ENCODE peak calls at places on chromosomes 3 and 15, in eight cellular contexts. A is RWPE1; Y is activated naive CD4-positive, alpha-beta T cell; F is CD8-positive, alpha-beta memory T cell; O is T-helper 1 cell; G is iris pigment epithelial cell; R is SHP77; M is NCI-H774. V is an unnamed sample.

GRCh38 chr3:452221-452620 is 255.7 kb downstream of the CHL1 start:
- DNase-seq in A (no peak), Y (no peak), F (no peak), O (no peak), G (no peak), R (no peak), M (no peak), V (no peak)

GRCh38 chr3:160157321-160157720 is 67.9 kb upstream of the C3orf80 start:
- DNase-seq in A (no peak), Y (no peak), F (no peak), O (no peak), G (no peak), R (no peak), M (no peak), V (no peak)

GRCh38 chr3:196135693-196136639 is 54.1 kb upstream of the TFRC start:
- DNase-seq in A (peak), Y (no peak), F (no peak), O (no peak), G (peak), R (no peak), M (no peak), V (no peak)

GRCh38 chr15:70062321-70062956 is 35.3 kb downstream of the TLE3 start:
- DNase-seq in A (no peak), Y (no peak), F (peak), O (no peak), G (peak), R (peak), M (no peak), V (peak)

GRCh38 chr3:124386006-124386405 is 344.2 kb upstream of the UMPS start:
- DNase-seq in A (no peak), Y (no peak), F (no peak), O (no peak), G (peak), R (no peak), M (no peak), V (no peak)

GRCh38 chr3:115843206-115843605 is 219.9 kb downstream of the GAP43 start:
- DNase-seq in A (no peak), Y (no peak), F (no peak), O (no peak), G (no peak), R (peak), M (peak), V (no peak)

GRCh38 chr15:71392821-71393220 is 277.6 kb downstream of the THSD4 start:
- DNase-seq in A (no peak), Y (no peak), F (no peak), O (no peak), G (no peak), R (no peak), M (no peak), V (no peak)

GRCh38 chr3:86887876-86888275 is 103.1 kb downstream of the VGLL3 start:
- DNase-seq in A (peak), Y (no peak), F (no peak), O (no peak), G (no peak), R (no peak), M (no peak), V (no peak)

GRCh38 chr3:197428117-197428761 is 127.5 kb downstream of the BDH1 start:
- DNase-seq in A (peak), Y (no peak), F (no peak), O (peak), G (peak), R (no peak), M (no peak), V (peak)

GRCh38 chr3:123338620-123339061 is 110.2 kb downstream of the ADCY5 start:
- DNase-seq in A (no peak), Y (no peak), F (no peak), O (no peak), G (no peak), R (no peak), M (no peak), V (no peak)

GRCh38 chr15:31024979-31025378 is 33.6 kb upstream of the MTMR10 start:
- DNase-seq in A (no peak), Y (no peak), F (no peak), O (no peak), G (peak), R (no peak), M (no peak), V (no peak)

GRCh38 chr3:141498592-141499223 is 11.9 kb downstream of the RASA2 start:
- DNase-seq in A (no peak), Y (peak), F (peak), O (peak), G (no peak), R (no peak), M (peak), V (no peak)

GRCh38 chr3:169268942-169269460 is 394.5 kb downstream of the MECOM start:
- DNase-seq in A (no peak), Y (no peak), F (no peak), O (no peak), G (no peak), R (no peak), M (no peak), V (no peak)

GRCh38 chr15:64854526-64854925 is 12.8 kb downstream of the PLEKHO2 start:
- DNase-seq in A (no peak), Y (no peak), F (no peak), O (no peak), G (no peak), R (no peak), M (no peak), V (no peak)

GRCh38 chr3:36591959-36592358 is 172.4 kb downstream of the DCLK3 start:
- DNase-seq in A (no peak), Y (no peak), F (no peak), O (no peak), G (peak), R (no peak), M (no peak), V (no peak)